ENCODE peak calls at places on chromosomes 12 and 14, in four cellular contexts. Z is tibial nerve, I is uterus, T is progenitor cell of endocrine pancreas. V is an unnamed sample.

GRCh38 chr12:27277846-27278260 is 33.8 kb downstream of the STK38L start:
- DNase-seq in Z (peak; percentile 50), I (no peak), T (no peak), V (no peak)

GRCh38 chr14:99514552-99515300 is 33.5 kb downstream of the CCNK start:
- DNase-seq in Z (no peak), I (no peak), T (no peak), V (no peak)

GRCh38 chr14:103056322-103057027 is 874 bp downstream of the CDC42BPB start:
- DNase-seq in Z (peak; percentile 41), I (peak; percentile 69), T (no peak), V (peak; percentile 90)

GRCh38 chr12:53985900-53986685 is 1.1 kb downstream of the HOXC10 start:
- DNase-seq in Z (no peak), I (no peak), T (no peak), V (no peak)

GRCh38 chr12:108129017-108129812 is at the start of gene WSCD2:
- DNase-seq in Z (peak; percentile 28), I (peak; percentile 67), T (peak; percentile 71), V (peak; percentile 74)

GRCh38 chr12:104953323-104953722 is 4.8 kb downstream of the SLC41A2 start:
- DNase-seq in Z (no peak), I (no peak), T (no peak), V (no peak)

GRCh38 chr12:93089805-93090569 is 160.9 kb upstream of the EEA1 start:
- DNase-seq in Z (no peak), I (no peak), T (no peak), V (no peak)

GRCh38 chr12:6280053-6280469 is 30.4 kb upstream of the PLEKHG6 start:
- DNase-seq in Z (peak; percentile 54), I (peak; percentile 53), T (no peak), V (no peak)

GRCh38 chr12:54211920-54212319 is 23.1 kb upstream of the SMUG1 start:
- DNase-seq in Z (no peak), I (no peak), T (no peak), V (no peak)

GRCh38 chr12:118391424-118391823 is 15.1 kb downstream of the SUDS3 start:
- DNase-seq in Z (no peak), I (no peak), T (no peak), V (no peak)

GRCh38 chr14:50139192-50139591 is 22.8 kb upstream of the VCPKMT start:
- DNase-seq in Z (no peak), I (no peak), T (no peak), V (no peak)

GRCh38 chr12:83826112-83826511 is 1086.5 kb downstream of the SLC6A15 start:
- DNase-seq in Z (peak; percentile 24), I (no peak), T (no peak), V (peak; percentile 71)

GRCh38 chr14:76710093-76711010 is 50.9 kb upstream of the VASH1 start:
- DNase-seq in Z (peak; percentile 46), I (no peak), T (no peak), V (peak; percentile 26)

GRCh38 chr12:113222730-113223531 is 1.7 kb downstream of the TPCN1 start:
- DNase-seq in Z (peak; percentile 75), I (peak; percentile 54), T (no peak), V (no peak)

GRCh38 chr14:64942531-64943111 is at the start of gene GPX2:
- DNase-seq in Z (no peak), I (no peak), T (no peak), V (no peak)

GRCh38 chr12:3012786-3013185 is 53.6 kb downstream of the TEAD4 start:
- DNase-seq in Z (no peak), I (no peak), T (no peak), V (no peak)

GRCh38 chr14:100295376-100296105 is 10.7 kb downstream of the SLC25A29 start:
- DNase-seq in Z (no peak), I (peak; percentile 12), T (no peak), V (no peak)

GRCh38 chr14:42927313-42927712 is 1320.6 kb downstream of the LRFN5 start:
- DNase-seq in Z (no peak), I (no peak), T (no peak), V (no peak)

GRCh38 chr12:95788637-95789036 is 1.9 kb downstream of the NTN4 start:
- DNase-seq in Z (no peak), I (no peak), T (no peak), V (no peak)

GRCh38 chr12:43306066-43306465 is 245.9 kb downstream of the ADAMTS20 start:
- DNase-seq in Z (no peak), I (peak; percentile 56), T (no peak), V (no peak)

GRCh38 chr14:104701383-104702076 is 12.1 kb downstream of the INF2 start:
- DNase-seq in Z (no peak), I (no peak), T (no peak), V (no peak)

GRCh38 chr14:88933203-88933602 is 108.8 kb downstream of the TTC8 start:
- DNase-seq in Z (no peak), I (no peak), T (no peak), V (no peak)

GRCh38 chr12:6534914-6535696 is 788 bp downstream of the GAPDH start:
- DNase-seq in Z (peak; percentile 51), I (peak; percentile 74), T (peak; percentile 65), V (peak; percentile 76)

GRCh38 chr12:28424965-28425364 is 234.7 kb downstream of the CCDC91 start:
- DNase-seq in Z (no peak), I (no peak), T (no peak), V (no peak)

GRCh38 chr14:39472078-39472477 is 39.8 kb upstream of the FBXO33 start:
- DNase-seq in Z (no peak), I (no peak), T (no peak), V (no peak)

GRCh38 chr12:28770329-28770728 is 378.7 kb upstream of the FAR2 start:
- DNase-seq in Z (no peak), I (no peak), T (no peak), V (peak; percentile 6)

GRCh38 chr12:68686595-68687521 is at the start of gene NUP107:
- DNase-seq in Z (peak; percentile 99), I (peak; percentile 99), T (peak; percentile 99), V (peak; percentile 97)
- TF ChIP-seq CTCF in Z (no peak), I (peak; percentile 30), T (peak; percentile 28), V (no peak)

DNA sequence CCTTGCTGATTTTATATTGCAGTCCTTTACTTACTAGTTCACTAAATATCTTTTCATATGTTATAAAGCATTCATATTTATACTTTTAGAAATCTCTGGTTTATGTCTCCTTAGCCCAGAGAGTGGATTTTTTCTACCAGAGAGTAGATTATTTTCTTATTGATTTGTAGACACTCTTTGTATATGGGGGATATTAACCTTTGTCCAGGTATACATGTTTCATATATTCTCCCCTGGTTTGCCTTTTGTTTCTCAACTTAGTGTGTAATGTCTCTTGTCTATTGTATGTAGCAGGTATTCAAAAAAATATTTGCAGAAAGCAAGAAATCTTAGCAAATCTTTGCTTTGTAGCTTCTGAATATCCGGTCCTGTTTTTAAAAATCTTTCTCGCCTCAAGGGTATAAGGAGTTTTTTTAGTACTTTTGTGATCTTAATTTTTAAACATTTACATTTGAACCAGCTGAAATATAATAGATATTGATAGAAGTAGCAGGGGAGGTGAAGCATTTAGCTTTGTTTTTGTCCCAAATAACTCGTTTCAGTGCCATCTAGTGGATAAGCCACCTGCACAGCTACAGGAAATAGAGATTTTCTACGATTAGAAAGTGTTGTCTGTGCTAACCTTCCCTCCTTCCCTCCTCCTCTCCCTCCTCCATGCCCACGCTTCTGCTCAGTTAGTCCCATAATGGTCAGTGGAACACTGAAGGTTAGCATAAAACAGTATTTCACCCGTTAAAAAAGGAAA is 97.0 kb downstream of the PHETA1 start:
- DNase-seq in Z (no peak), I (no peak), T (no peak), V (no peak)
- TF ChIP-seq CTCF in Z (no peak), I (no peak), T (peak; percentile 21), V (no peak)

GRCh38 chr14:97707603-97708002 is 910.4 kb downstream of the VRK1 start:
- DNase-seq in Z (no peak), I (no peak), T (no peak), V (no peak)
- TF ChIP-seq CTCF in Z (no peak), I (no peak), T (no peak), V (no peak)

GRCh38 chr12:62123721-62124203 is 136.4 kb upstream of the USP15 start:
- DNase-seq in Z (peak; percentile 28), I (peak; percentile 13), T (peak; percentile 23), V (peak; percentile 46)
- TF ChIP-seq CTCF in Z (peak; percentile 41), I (peak; percentile 27), T (peak; percentile 62), V (peak; percentile 34)

DNA sequence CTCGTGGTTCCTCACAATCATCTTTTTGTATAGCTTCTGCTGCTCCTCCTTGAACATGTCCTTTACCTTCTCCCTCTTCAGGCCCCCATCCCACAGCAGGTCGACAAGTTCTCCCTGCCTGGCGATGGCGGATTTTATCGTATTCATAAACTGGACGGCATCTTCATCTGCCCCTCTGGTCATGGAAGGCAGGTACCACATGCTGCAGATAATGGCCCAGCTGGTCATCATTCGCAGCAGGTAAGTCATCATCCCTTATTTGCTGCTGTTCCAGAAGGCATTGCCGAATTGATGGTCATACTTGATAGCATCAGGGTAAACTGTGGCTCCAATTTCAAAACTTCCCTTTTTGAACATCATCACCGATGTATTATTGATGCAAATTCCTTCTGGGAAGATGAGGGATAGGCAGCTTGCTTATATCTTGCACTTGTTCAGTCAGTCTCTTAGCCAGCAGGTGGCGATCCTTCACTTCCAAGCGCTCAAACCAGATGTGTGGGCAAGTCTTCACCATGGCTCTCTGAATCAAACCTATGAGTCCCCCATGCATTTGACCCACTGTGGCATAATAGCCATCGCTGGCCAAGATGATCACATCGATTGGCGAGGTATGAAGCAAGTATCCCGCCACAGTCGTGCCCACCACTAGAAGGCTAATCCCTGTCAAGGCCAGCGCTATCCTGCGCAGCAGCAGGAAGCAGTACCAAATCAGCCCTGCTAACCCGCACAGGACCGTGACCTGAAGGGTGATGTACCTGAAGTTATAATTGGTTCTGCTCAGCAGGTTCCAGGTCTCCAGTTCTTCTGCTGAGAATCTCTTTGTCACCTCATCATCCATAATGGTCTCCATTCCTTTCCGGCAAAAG is 381.5 kb upstream of the STXBP6 start:
- DNase-seq in Z (peak; percentile 9), I (no peak), T (peak; percentile 25), V (peak; percentile 66)
- TF ChIP-seq CTCF in Z (no peak), I (no peak), T (peak; percentile 67), V (peak; percentile 46)

GRCh38 chr12:15892645-15893259 is 10.6 kb downstream of the STRAP start:
- DNase-seq in Z (no peak), I (no peak), T (no peak), V (no peak)
- TF ChIP-seq CTCF in Z (no peak), I (no peak), T (no peak), V (no peak)

DNA sequence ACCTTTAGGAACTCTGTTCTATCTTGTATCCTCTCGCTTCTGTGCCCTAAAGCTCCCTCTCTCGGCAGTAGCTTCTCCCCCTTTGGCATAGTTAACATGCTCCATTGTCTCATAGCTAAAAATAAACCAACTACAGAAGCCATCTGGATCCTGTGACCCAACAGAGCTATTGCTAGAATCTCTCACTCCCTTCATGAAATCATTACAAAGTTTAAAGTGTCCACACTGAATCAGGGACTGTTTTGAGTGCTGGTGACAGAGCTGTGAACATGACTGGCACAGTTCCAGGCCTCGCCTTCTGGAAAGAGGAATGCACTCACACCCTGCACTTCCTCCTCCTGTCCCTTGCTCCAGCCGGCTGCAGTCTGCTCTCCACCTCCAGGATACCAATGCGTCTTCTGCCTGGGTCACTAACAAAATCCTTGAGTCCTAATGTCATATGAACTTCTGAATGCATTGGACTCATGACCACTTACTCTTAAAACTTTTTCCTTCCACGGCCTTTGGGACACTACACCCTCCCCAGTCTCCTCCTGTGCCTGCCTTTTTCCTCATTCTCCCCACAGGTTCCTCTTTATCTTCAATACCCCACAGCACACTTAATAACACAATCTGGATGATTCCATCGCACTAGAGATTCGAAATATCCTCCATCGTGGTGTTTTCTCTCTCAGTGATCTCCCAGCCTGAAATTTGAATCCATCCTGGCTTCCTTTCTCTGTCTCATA is 13.2 kb downstream of the PLBD1 start:
- DNase-seq in Z (peak; percentile 64), I (peak; percentile 20), T (no peak), V (no peak)
- TF ChIP-seq CTCF in Z (no peak), I (no peak), T (no peak), V (no peak)